ENCODE peak calls at places on chromosomes 12 and 14, in six cellular contexts. One of them, this sample, is unnamed.

GRCh38 chr14:83779266-83779665 is 1750.7 kb upstream of the FLRT2 start:
- DNase-seq in NB4: no peak
- DNase-seq in body of pancreas: no peak
- DNase-seq in heart left ventricle: no peak
- DNase-seq in esophagus squamous epithelium: no peak
- DNase-seq in breast epithelium: no peak
- DNase-seq in this sample: no peak

GRCh38 chr12:121170581-121171260 is 38.0 kb downstream of the P2RX7 start:
- DNase-seq in NB4: peak
- DNase-seq in body of pancreas: no peak
- DNase-seq in heart left ventricle: no peak
- DNase-seq in esophagus squamous epithelium: no peak
- DNase-seq in breast epithelium: no peak
- DNase-seq in this sample: no peak

GRCh38 chr12:69779928-69780327 is 41.3 kb downstream of the RAB3IP start:
- DNase-seq in NB4: peak
- DNase-seq in body of pancreas: no peak
- DNase-seq in heart left ventricle: no peak
- DNase-seq in esophagus squamous epithelium: no peak
- DNase-seq in breast epithelium: no peak
- DNase-seq in this sample: peak

GRCh38 chr12:31471061-31471460 is 119.9 kb downstream of the DENND5B start:
- DNase-seq in NB4: no peak
- DNase-seq in body of pancreas: no peak
- DNase-seq in heart left ventricle: no peak
- DNase-seq in esophagus squamous epithelium: no peak
- DNase-seq in breast epithelium: no peak
- DNase-seq in this sample: no peak

GRCh38 chr14:72256055-72256454 is 323.8 kb downstream of the RGS6 start:
- DNase-seq in NB4: no peak
- DNase-seq in body of pancreas: no peak
- DNase-seq in heart left ventricle: no peak
- DNase-seq in esophagus squamous epithelium: no peak
- DNase-seq in breast epithelium: no peak
- DNase-seq in this sample: no peak

GRCh38 chr12:85057370-85057963 is 21.3 kb downstream of the LRRIQ1 start:
- DNase-seq in NB4: peak
- DNase-seq in body of pancreas: peak
- DNase-seq in heart left ventricle: no peak
- DNase-seq in esophagus squamous epithelium: no peak
- DNase-seq in breast epithelium: no peak
- DNase-seq in this sample: peak

GRCh38 chr12:24226745-24227350 is 277.4 kb upstream of the SOX5 start:
- DNase-seq in NB4: peak
- DNase-seq in body of pancreas: no peak
- DNase-seq in heart left ventricle: no peak
- DNase-seq in esophagus squamous epithelium: no peak
- DNase-seq in breast epithelium: no peak
- DNase-seq in this sample: no peak

GRCh38 chr12:10501031-10501430 is 4.7 kb upstream of the EIF2S3B start:
- DNase-seq in NB4: peak
- DNase-seq in body of pancreas: no peak
- DNase-seq in heart left ventricle: no peak
- DNase-seq in esophagus squamous epithelium: no peak
- DNase-seq in breast epithelium: no peak
- DNase-seq in this sample: no peak

DNA sequence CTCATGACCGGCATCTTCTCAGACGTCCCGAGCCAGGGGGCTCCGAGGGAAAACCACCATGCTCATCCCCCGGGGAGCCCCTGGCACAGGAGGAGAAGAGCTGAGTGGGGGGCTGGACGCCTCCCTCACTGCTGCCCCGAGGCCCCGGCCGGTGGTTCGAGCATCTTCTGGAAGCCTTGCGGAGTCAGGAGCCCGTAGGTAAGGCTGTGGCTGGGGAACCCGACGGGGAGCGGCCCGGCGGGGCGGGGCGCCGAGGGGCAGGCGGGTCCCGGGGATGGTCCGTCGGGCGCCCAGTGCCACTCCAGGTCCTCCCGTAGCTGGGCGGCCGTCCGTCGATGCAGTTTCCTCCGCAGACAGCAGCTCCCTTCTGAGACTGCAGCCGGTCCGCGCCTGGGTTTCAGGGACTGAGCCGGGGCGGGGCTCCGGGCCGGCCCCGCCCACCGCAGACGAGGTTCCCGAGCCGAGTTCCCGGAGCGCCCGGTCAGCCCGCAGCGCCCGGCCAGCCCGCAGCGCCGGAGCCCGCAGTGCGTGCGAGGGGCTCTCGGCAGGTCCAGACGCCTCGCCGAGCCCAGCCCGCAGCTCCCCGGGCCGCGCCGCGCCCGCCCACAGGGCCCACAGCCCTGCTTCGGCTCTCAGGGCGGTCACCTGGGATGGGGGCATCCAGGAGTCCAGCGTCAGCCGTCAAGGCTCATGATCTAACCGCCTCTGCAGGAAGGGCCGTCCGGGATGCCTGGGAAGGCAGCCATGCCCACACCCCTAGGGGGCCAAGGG is at the start of gene PGF:
- DNase-seq in NB4: peak
- DNase-seq in body of pancreas: peak
- DNase-seq in heart left ventricle: peak
- DNase-seq in esophagus squamous epithelium: no peak
- DNase-seq in breast epithelium: no peak
- DNase-seq in this sample: peak
- TF ChIP-seq POLR2A in NB4: no peak
- TF ChIP-seq POLR2A in body of pancreas: peak
- TF ChIP-seq POLR2A in heart left ventricle: peak
- TF ChIP-seq POLR2A in esophagus squamous epithelium: no peak
- TF ChIP-seq POLR2A in breast epithelium: no peak
- TF ChIP-seq POLR2A in this sample: no peak

GRCh38 chr12:8698132-8698829 is 490 bp downstream of the RIMKLB start:
- DNase-seq in NB4: peak
- DNase-seq in body of pancreas: peak
- DNase-seq in heart left ventricle: peak
- DNase-seq in esophagus squamous epithelium: no peak
- DNase-seq in breast epithelium: peak
- DNase-seq in this sample: peak
- TF ChIP-seq POLR2A in NB4: no peak
- TF ChIP-seq POLR2A in body of pancreas: peak
- TF ChIP-seq POLR2A in heart left ventricle: peak
- TF ChIP-seq POLR2A in esophagus squamous epithelium: no peak
- TF ChIP-seq POLR2A in breast epithelium: no peak
- TF ChIP-seq POLR2A in this sample: no peak

GRCh38 chr14:23566112-23566781 is 1.3 kb downstream of the AP1G2 start:
- DNase-seq in NB4: no peak
- DNase-seq in body of pancreas: no peak
- DNase-seq in heart left ventricle: no peak
- DNase-seq in esophagus squamous epithelium: no peak
- DNase-seq in breast epithelium: no peak
- DNase-seq in this sample: no peak

GRCh38 chr14:23566782-23567185 is 807 bp downstream of the AP1G2 start:
- DNase-seq in NB4: no peak
- DNase-seq in body of pancreas: peak
- DNase-seq in heart left ventricle: no peak
- DNase-seq in esophagus squamous epithelium: no peak
- DNase-seq in breast epithelium: peak
- DNase-seq in this sample: no peak

GRCh38 chr14:23568600-23569310 is 1.2 kb upstream of the AP1G2 start:
- DNase-seq in NB4: peak
- DNase-seq in body of pancreas: no peak
- DNase-seq in heart left ventricle: no peak
- DNase-seq in esophagus squamous epithelium: no peak
- DNase-seq in breast epithelium: peak
- DNase-seq in this sample: peak

GRCh38 chr14:23568021-23568599 is 519 bp upstream of the AP1G2 start:
- DNase-seq in NB4: no peak
- DNase-seq in body of pancreas: no peak
- DNase-seq in heart left ventricle: no peak
- DNase-seq in esophagus squamous epithelium: no peak
- DNase-seq in breast epithelium: peak
- DNase-seq in this sample: no peak

GRCh38 chr14:23567186-23568020 is at the start of gene AP1G2:
- DNase-seq in NB4: peak
- DNase-seq in body of pancreas: peak
- DNase-seq in heart left ventricle: peak
- DNase-seq in esophagus squamous epithelium: peak
- DNase-seq in breast epithelium: peak
- DNase-seq in this sample: peak
- TF ChIP-seq POLR2A in NB4: peak
- TF ChIP-seq POLR2A in body of pancreas: peak
- TF ChIP-seq POLR2A in heart left ventricle: peak
- TF ChIP-seq POLR2A in esophagus squamous epithelium: peak
- TF ChIP-seq POLR2A in breast epithelium: peak
- TF ChIP-seq POLR2A in this sample: peak

GRCh38 chr12:45402288-45402687 is 186.4 kb downstream of the ANO6 start:
- DNase-seq in NB4: no peak
- DNase-seq in body of pancreas: no peak
- DNase-seq in heart left ventricle: no peak
- DNase-seq in esophagus squamous epithelium: no peak
- DNase-seq in breast epithelium: no peak
- DNase-seq in this sample: no peak

DNA sequence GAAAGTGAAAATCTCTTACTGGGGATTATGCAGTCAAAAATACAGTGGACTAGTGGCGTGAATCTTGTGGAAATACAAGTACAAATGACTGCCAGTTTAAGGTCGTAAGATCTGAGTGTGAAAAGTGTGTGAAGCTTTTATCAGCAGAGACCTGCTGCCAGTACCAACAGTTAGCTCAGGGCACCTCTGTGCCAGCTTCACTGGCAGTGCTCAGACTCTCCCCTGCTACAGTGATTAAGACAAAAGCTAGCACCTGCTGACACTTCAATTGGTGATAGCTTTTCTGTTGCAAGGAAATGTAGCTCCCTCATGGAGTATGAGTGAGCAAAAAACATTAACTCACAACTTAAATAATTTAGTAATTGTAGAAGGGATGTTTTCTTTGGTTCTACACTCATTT is 185.1 kb downstream of the ANO6 start:
- DNase-seq in NB4: no peak
- DNase-seq in body of pancreas: no peak
- DNase-seq in heart left ventricle: peak
- DNase-seq in esophagus squamous epithelium: no peak
- DNase-seq in breast epithelium: no peak
- DNase-seq in this sample: no peak
- TF ChIP-seq POLR2A in NB4: no peak
- TF ChIP-seq POLR2A in body of pancreas: no peak
- TF ChIP-seq POLR2A in heart left ventricle: no peak
- TF ChIP-seq POLR2A in esophagus squamous epithelium: no peak
- TF ChIP-seq POLR2A in breast epithelium: no peak
- TF ChIP-seq POLR2A in this sample: no peak

DNA sequence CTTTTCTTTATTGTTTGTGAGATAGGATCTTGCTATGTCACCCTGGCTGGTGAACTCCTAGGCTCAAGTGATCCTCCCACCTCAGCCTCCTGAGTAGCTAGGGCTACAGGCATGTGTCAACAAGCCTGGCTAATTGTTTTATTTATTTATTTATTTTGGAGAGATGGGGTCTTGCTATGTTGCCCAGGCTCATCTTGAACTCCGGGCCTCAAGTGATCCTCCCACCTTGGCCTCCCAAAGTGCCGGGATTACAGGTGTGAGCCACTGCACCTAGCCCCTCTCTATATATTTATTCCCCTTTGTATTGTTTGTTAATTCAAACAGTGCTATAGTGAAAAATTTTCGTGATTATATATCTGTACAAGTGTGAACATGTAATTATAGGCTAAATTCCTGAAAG is 123.3 kb downstream of the DAAM1 start:
- DNase-seq in NB4: no peak
- DNase-seq in body of pancreas: no peak
- DNase-seq in heart left ventricle: no peak
- DNase-seq in esophagus squamous epithelium: no peak
- DNase-seq in breast epithelium: no peak
- DNase-seq in this sample: peak
- TF ChIP-seq POLR2A in NB4: no peak
- TF ChIP-seq POLR2A in body of pancreas: no peak
- TF ChIP-seq POLR2A in heart left ventricle: no peak
- TF ChIP-seq POLR2A in esophagus squamous epithelium: no peak
- TF ChIP-seq POLR2A in breast epithelium: no peak
- TF ChIP-seq POLR2A in this sample: no peak

GRCh38 chr14:102056694-102057442 is 30.0 kb downstream of the HSP90AA1 start:
- DNase-seq in NB4: no peak
- DNase-seq in body of pancreas: no peak
- DNase-seq in heart left ventricle: no peak
- DNase-seq in esophagus squamous epithelium: no peak
- DNase-seq in breast epithelium: no peak
- DNase-seq in this sample: no peak
- TF ChIP-seq POLR2A in NB4: no peak
- TF ChIP-seq POLR2A in body of pancreas: no peak
- TF ChIP-seq POLR2A in heart left ventricle: no peak
- TF ChIP-seq POLR2A in esophagus squamous epithelium: no peak
- TF ChIP-seq POLR2A in breast epithelium: no peak
- TF ChIP-seq POLR2A in this sample: no peak